ENCODE peak calls at places on chromosomes 11 and 22, in four cellular contexts. One of them, this sample, is unnamed.

GRCh38 chr22:41184679-41185078 is 20.4 kb upstream of the L3MBTL2 start:
- DNase-seq in anterior cingulate cortex: no peak
- DNase-seq in A549: no peak
- DNase-seq in stimulated activated CD8-positive, alpha-beta memory T cell treated with anti-CD3 and anti-CD28 coated beads, Interleukin-7, amount 100 ng/mL, for 1 hour: no peak
- DNase-seq in this sample: no peak

GRCh38 chr11:8018742-8019631 is 31.9 kb downstream of the EIF3F start:
- DNase-seq in stimulated activated CD8-positive, alpha-beta memory T cell treated with anti-CD3 and anti-CD28 coated beads, Interleukin-7, amount 100 ng/mL, for 1 hour: peak; percentile 34
- DNase-seq in A549: peak; percentile 32
- DNase-seq in anterior cingulate cortex: peak; percentile 65
- DNase-seq in this sample: peak; percentile 75

GRCh38 chr11:78216571-78217287 is 28.0 kb downstream of the USP35 start:
- DNase-seq in anterior cingulate cortex: no peak
- DNase-seq in stimulated activated CD8-positive, alpha-beta memory T cell treated with anti-CD3 and anti-CD28 coated beads, Interleukin-7, amount 100 ng/mL, for 1 hour: no peak
- DNase-seq in A549: peak; percentile 16
- DNase-seq in this sample: peak; percentile 70

GRCh38 chr22:27241430-27242110 is 560.0 kb downstream of the MN1 start:
- DNase-seq in A549: no peak
- DNase-seq in anterior cingulate cortex: peak; percentile 69
- DNase-seq in stimulated activated CD8-positive, alpha-beta memory T cell treated with anti-CD3 and anti-CD28 coated beads, Interleukin-7, amount 100 ng/mL, for 1 hour: no peak
- DNase-seq in this sample: no peak

GRCh38 chr22:33648478-33648877 is 271.8 kb downstream of the LARGE1 start:
- DNase-seq in A549: no peak
- DNase-seq in anterior cingulate cortex: no peak
- DNase-seq in stimulated activated CD8-positive, alpha-beta memory T cell treated with anti-CD3 and anti-CD28 coated beads, Interleukin-7, amount 100 ng/mL, for 1 hour: no peak
- DNase-seq in this sample: no peak

GRCh38 chr22:39478461-39478860 is 21.6 kb downstream of the MGAT3 start:
- DNase-seq in A549: no peak
- DNase-seq in stimulated activated CD8-positive, alpha-beta memory T cell treated with anti-CD3 and anti-CD28 coated beads, Interleukin-7, amount 100 ng/mL, for 1 hour: no peak
- DNase-seq in anterior cingulate cortex: no peak
- DNase-seq in this sample: no peak

GRCh38 chr22:24093855-24094254 is 82.8 kb downstream of the CABIN1 start:
- DNase-seq in stimulated activated CD8-positive, alpha-beta memory T cell treated with anti-CD3 and anti-CD28 coated beads, Interleukin-7, amount 100 ng/mL, for 1 hour: no peak
- DNase-seq in anterior cingulate cortex: no peak
- DNase-seq in A549: peak; percentile 11
- DNase-seq in this sample: no peak

GRCh38 chr11:77208535-77208934 is 80.5 kb downstream of the MYO7A start:
- DNase-seq in anterior cingulate cortex: no peak
- DNase-seq in stimulated activated CD8-positive, alpha-beta memory T cell treated with anti-CD3 and anti-CD28 coated beads, Interleukin-7, amount 100 ng/mL, for 1 hour: no peak
- DNase-seq in A549: no peak
- DNase-seq in this sample: no peak

GRCh38 chr22:32957093-32957835 is 100.9 kb downstream of the SYN3 start:
- DNase-seq in anterior cingulate cortex: no peak
- DNase-seq in A549: no peak
- DNase-seq in stimulated activated CD8-positive, alpha-beta memory T cell treated with anti-CD3 and anti-CD28 coated beads, Interleukin-7, amount 100 ng/mL, for 1 hour: no peak
- DNase-seq in this sample: no peak

GRCh38 chr11:33936745-33937612 is 45.1 kb upstream of the LMO2 start:
- DNase-seq in A549: no peak
- DNase-seq in stimulated activated CD8-positive, alpha-beta memory T cell treated with anti-CD3 and anti-CD28 coated beads, Interleukin-7, amount 100 ng/mL, for 1 hour: no peak
- DNase-seq in anterior cingulate cortex: no peak
- DNase-seq in this sample: peak; percentile 29

GRCh38 chr11:113182288-113182687 is 132.1 kb upstream of the TTC12 start:
- DNase-seq in stimulated activated CD8-positive, alpha-beta memory T cell treated with anti-CD3 and anti-CD28 coated beads, Interleukin-7, amount 100 ng/mL, for 1 hour: no peak
- DNase-seq in A549: no peak
- DNase-seq in anterior cingulate cortex: no peak
- DNase-seq in this sample: no peak

GRCh38 chr22:17576475-17576874 is 13.2 kb downstream of the SLC25A18 start:
- DNase-seq in stimulated activated CD8-positive, alpha-beta memory T cell treated with anti-CD3 and anti-CD28 coated beads, Interleukin-7, amount 100 ng/mL, for 1 hour: no peak
- DNase-seq in anterior cingulate cortex: no peak
- DNase-seq in A549: no peak
- DNase-seq in this sample: peak; percentile 67

GRCh38 chr22:20139391-20140106 is 7.9 kb downstream of the ZDHHC8 start:
- DNase-seq in anterior cingulate cortex: no peak
- DNase-seq in A549: no peak
- DNase-seq in stimulated activated CD8-positive, alpha-beta memory T cell treated with anti-CD3 and anti-CD28 coated beads, Interleukin-7, amount 100 ng/mL, for 1 hour: no peak
- DNase-seq in this sample: no peak

GRCh38 chr11:58963551-58964075 is 24.3 kb downstream of the GLYATL1 start:
- DNase-seq in anterior cingulate cortex: no peak
- DNase-seq in stimulated activated CD8-positive, alpha-beta memory T cell treated with anti-CD3 and anti-CD28 coated beads, Interleukin-7, amount 100 ng/mL, for 1 hour: no peak
- DNase-seq in A549: peak; percentile 53
- DNase-seq in this sample: no peak

GRCh38 chr11:27291954-27292641 is 70.9 kb downstream of the CCDC34 start:
- DNase-seq in anterior cingulate cortex: no peak
- DNase-seq in stimulated activated CD8-positive, alpha-beta memory T cell treated with anti-CD3 and anti-CD28 coated beads, Interleukin-7, amount 100 ng/mL, for 1 hour: no peak
- DNase-seq in A549: no peak
- DNase-seq in this sample: no peak

GRCh38 chr11:75639752-75640151 is 29.1 kb downstream of the MAP6 start:
- DNase-seq in A549: no peak
- DNase-seq in stimulated activated CD8-positive, alpha-beta memory T cell treated with anti-CD3 and anti-CD28 coated beads, Interleukin-7, amount 100 ng/mL, for 1 hour: no peak
- DNase-seq in anterior cingulate cortex: peak; percentile 91
- DNase-seq in this sample: no peak

GRCh38 chr11:19917069-19917468 is 204.4 kb downstream of the NAV2 start:
- DNase-seq in stimulated activated CD8-positive, alpha-beta memory T cell treated with anti-CD3 and anti-CD28 coated beads, Interleukin-7, amount 100 ng/mL, for 1 hour: no peak
- DNase-seq in anterior cingulate cortex: no peak
- DNase-seq in A549: no peak
- DNase-seq in this sample: no peak

GRCh38 chr11:46912526-46913150 is 5.7 kb downstream of the LRP4 start:
- DNase-seq in stimulated activated CD8-positive, alpha-beta memory T cell treated with anti-CD3 and anti-CD28 coated beads, Interleukin-7, amount 100 ng/mL, for 1 hour: no peak
- DNase-seq in anterior cingulate cortex: no peak
- DNase-seq in A549: no peak
- DNase-seq in this sample: no peak

GRCh38 chr11:60786811-60787567 is 1.9 kb downstream of the MS4A10 start:
- DNase-seq in anterior cingulate cortex: no peak
- DNase-seq in stimulated activated CD8-positive, alpha-beta memory T cell treated with anti-CD3 and anti-CD28 coated beads, Interleukin-7, amount 100 ng/mL, for 1 hour: no peak
- DNase-seq in A549: peak; percentile 17
- DNase-seq in this sample: peak; percentile 58

GRCh38 chr11:9396752-9397151 is 12.3 kb downstream of the IPO7 start:
- DNase-seq in anterior cingulate cortex: no peak
- DNase-seq in stimulated activated CD8-positive, alpha-beta memory T cell treated with anti-CD3 and anti-CD28 coated beads, Interleukin-7, amount 100 ng/mL, for 1 hour: no peak
- DNase-seq in A549: no peak
- DNase-seq in this sample: no peak

GRCh38 chr11:66523611-66524010 is 13.2 kb downstream of the BBS1 start:
- DNase-seq in stimulated activated CD8-positive, alpha-beta memory T cell treated with anti-CD3 and anti-CD28 coated beads, Interleukin-7, amount 100 ng/mL, for 1 hour: no peak
- DNase-seq in A549: no peak
- DNase-seq in anterior cingulate cortex: no peak
- DNase-seq in this sample: no peak

GRCh38 chr22:43854786-43855271 is 7.5 kb downstream of the SULT4A1 start:
- DNase-seq in anterior cingulate cortex: no peak
- DNase-seq in stimulated activated CD8-positive, alpha-beta memory T cell treated with anti-CD3 and anti-CD28 coated beads, Interleukin-7, amount 100 ng/mL, for 1 hour: no peak
- DNase-seq in A549: no peak
- DNase-seq in this sample: no peak

GRCh38 chr22:28899199-28899853 is 16.0 kb downstream of the ZNRF3 start:
- DNase-seq in stimulated activated CD8-positive, alpha-beta memory T cell treated with anti-CD3 and anti-CD28 coated beads, Interleukin-7, amount 100 ng/mL, for 1 hour: no peak
- DNase-seq in A549: no peak
- DNase-seq in anterior cingulate cortex: no peak
- DNase-seq in this sample: no peak

GRCh38 chr11:129386795-129387390 is 11.2 kb downstream of the BARX2 start:
- DNase-seq in stimulated activated CD8-positive, alpha-beta memory T cell treated with anti-CD3 and anti-CD28 coated beads, Interleukin-7, amount 100 ng/mL, for 1 hour: no peak
- DNase-seq in anterior cingulate cortex: no peak
- DNase-seq in A549: no peak
- DNase-seq in this sample: no peak

This sample was measured in H54.